ENCODE peak calls at places on chromosomes 7 and 10, in four cellular contexts. T is HepG2, N is tibial nerve, J is stomach. O is an unnamed sample.

GRCh38 chr7:55177068-55177530 is 158.3 kb downstream of the EGFR start:
- DNase-seq in T (no peak), J (no peak), N (no peak), O (no peak)

GRCh38 chr10:48470115-48470892 is 134.6 kb downstream of the ARHGAP22 start:
- DNase-seq in N (no peak), T (no peak), J (peak; percentile 18), O (no peak)

GRCh38 chr10:79347894-79348639 is 798 bp downstream of the PPIF start:
- DNase-seq in T (peak; percentile 45), N (peak; percentile 59), J (peak; percentile 77), O (peak; percentile 86)

GRCh38 chr7:116951366-116952292 is 1.7 kb upstream of the ST7 start:
- DNase-seq in J (no peak), T (peak; percentile 69), N (no peak), O (peak; percentile 8)

GRCh38 chr7:137743021-137743420 is 103.8 kb downstream of the DGKI start:
- DNase-seq in J (no peak), N (no peak), T (no peak), O (no peak)

GRCh38 chr7:74429153-74429747 is 24.5 kb upstream of the GTF2IRD1 start:
- DNase-seq in N (no peak), T (no peak), J (no peak), O (no peak)

GRCh38 chr10:122143238-122143841 is 127.8 kb upstream of the BTBD16 start:
- DNase-seq in T (no peak), J (no peak), N (no peak), O (no peak)

GRCh38 chr7:159036916-159037605 is 107.6 kb downstream of the VIPR2 start:
- DNase-seq in J (no peak), N (no peak), T (no peak), O (no peak)

GRCh38 chr7:2763607-2764006 is 75.6 kb downstream of the AMZ1 start:
- DNase-seq in N (no peak), J (no peak), T (no peak), O (no peak)

GRCh38 chr7:142927085-142927745 is 6.3 kb downstream of the TRPV5 start:
- DNase-seq in T (no peak), N (no peak), J (no peak), O (no peak)

GRCh38 chr7:3482147-3482921 is 181.3 kb downstream of the SDK1 start:
- DNase-seq in J (no peak), T (peak; percentile 55), N (no peak), O (peak; percentile 15)

GRCh38 chr7:137081694-137082093 is 213.2 kb downstream of the CHRM2 start:
- DNase-seq in T (no peak), N (no peak), J (peak; percentile 36), O (peak; percentile 37)

GRCh38 chr10:47372726-47373125 is 11.4 kb downstream of the ZNF488 start:
- DNase-seq in N (no peak), J (peak; percentile 14), T (no peak), O (no peak)

GRCh38 chr10:11425288-11425595 is 186.2 kb downstream of the USP6NL start:
- DNase-seq in N (no peak), T (no peak), J (no peak), O (no peak)

GRCh38 chr7:78134256-78134655 is 335.7 kb downstream of the PHTF2 start:
- DNase-seq in N (no peak), T (peak; percentile 3), J (no peak), O (no peak)

GRCh38 chr7:22989646-22990587 is 24.0 kb downstream of the HYCC1 start:
- DNase-seq in J (no peak), N (no peak), T (no peak), O (no peak)

GRCh38 chr7:150982348-150982747 is 4.2 kb upstream of the KCNH2 start:
- DNase-seq in T (no peak), J (no peak), N (peak; percentile 27), O (no peak)

GRCh38 chr7:142581341-142581740 is 167.9 kb upstream of the PRSS1 start:
- DNase-seq in T (no peak), J (no peak), N (no peak), O (no peak)

GRCh38 chr7:111212857-111213523 is 122.1 kb downstream of the LRRN3 start:
- DNase-seq in N (no peak), T (no peak), J (no peak), O (no peak)

GRCh38 chr7:51693258-51693657 is 376.6 kb upstream of the COBL start:
- DNase-seq in N (no peak), T (no peak), J (no peak), O (no peak)

GRCh38 chr7:144011458-144012230 is 11.5 kb downstream of the OR6B1 start:
- DNase-seq in J (no peak), T (peak; percentile 51), N (no peak), O (no peak)

GRCh38 chr10:35089641-35090161 is 440 bp downstream of the CUL2 start:
- DNase-seq in N (no peak), J (no peak), T (no peak), O (no peak)

GRCh38 chr7:41579961-41580935 is 122.6 kb downstream of the INHBA start:
- DNase-seq in N (no peak), T (no peak), J (no peak), O (no peak)

GRCh38 chr7:98250789-98251188 is 1.2 kb downstream of the TECPR1 start:
- DNase-seq in N (no peak), J (no peak), T (no peak), O (peak; percentile 25)

GRCh38 chr7:140003913-140004382 is 58.8 kb downstream of the PARP12 start:
- DNase-seq in N (no peak), T (peak; percentile 43), J (peak; percentile 43), O (peak; percentile 19)

GRCh38 chr10:71844084-71844483 is 7.0 kb downstream of the PSAP start:
- DNase-seq in N (no peak), J (no peak), T (no peak), O (no peak)
- H3K4me1 ChIP-seq in N (peaks cover 41% of the 10 kb centered on the region), J (peaks cover 100% of the 10 kb centered on the region), T (peaks cover 40% of the 10 kb centered on the region), O (peaks cover 65% of the 10 kb centered on the region)

GRCh38 chr7:135599471-135599870 is 41.8 kb downstream of the NUP205 start:
- DNase-seq in J (no peak), T (no peak), N (no peak), O (no peak)

GRCh38 chr7:135602304-135602703 is 44.6 kb downstream of the NUP205 start:
- DNase-seq in N (no peak), T (no peak), J (no peak), O (no peak)

GRCh38 chr7:135601182-135601581 is 43.5 kb downstream of the NUP205 start:
- DNase-seq in N (no peak), T (no peak), J (no peak), O (no peak)

GRCh38 chr7:135597926-135598305 is 40.2 kb downstream of the NUP205 start:
- DNase-seq in T (no peak), J (no peak), N (no peak), O (no peak)

GRCh38 chr7:135597181-135597925 is 39.6 kb downstream of the NUP205 start:
- DNase-seq in N (no peak), J (no peak), T (no peak), O (no peak)
- TF ChIP-seq EP300 in N (no peak), J (no peak), T (no peak), O (no peak)

GRCh38 chr10:124418726-124419501 is at the start of gene OAT:
- DNase-seq in N (peak; percentile 96), J (peak; percentile 97), T (peak; percentile 93), O (peak; percentile 98)
- TF ChIP-seq CTCF in N (peak; percentile 46), J (no peak), T (peak; percentile 48), O (peak; percentile 17)

GRCh38 chr10:86840498-86840897 is 84.1 kb downstream of the BMPR1A start:
- DNase-seq in J (no peak), T (no peak), N (no peak), O (no peak)

GRCh38 chr10:86830043-86830591 is 73.7 kb downstream of the BMPR1A start:
- DNase-seq in N (no peak), T (no peak), J (no peak), O (no peak)

GRCh38 chr10:86837663-86838062 is 81.2 kb downstream of the BMPR1A start:
- DNase-seq in J (no peak), N (no peak), T (no peak), O (no peak)

GRCh38 chr10:86836044-86836443 is 79.6 kb downstream of the BMPR1A start:
- DNase-seq in N (no peak), T (no peak), J (no peak), O (no peak)
- H3K4me1 ChIP-seq in N (peaks cover 6% of the 10 kb centered on the region), T (no peaks in the 10 kb centered on the region), J (peaks cover 37% of the 10 kb centered on the region), O (no peaks in the 10 kb centered on the region)

GRCh38 chr7:82602066-82602465 is 158.5 kb upstream of the CACNA2D1 start:
- DNase-seq in N (no peak), J (no peak), T (no peak), O (no peak)

GRCh38 chr7:82605247-82605864 is 161.8 kb upstream of the CACNA2D1 start:
- DNase-seq in J (no peak), T (peak; percentile 6), N (no peak), O (no peak)

GRCh38 chr7:82599910-82600309 is 156.3 kb upstream of the CACNA2D1 start:
- DNase-seq in T (no peak), J (no peak), N (no peak), O (no peak)

GRCh38 chr7:82598958-82599357 is 155.4 kb upstream of the CACNA2D1 start:
- DNase-seq in J (no peak), N (no peak), T (no peak), O (no peak)

GRCh38 chr7:82600601-82601000 is 157.0 kb upstream of the CACNA2D1 start:
- DNase-seq in J (no peak), T (no peak), N (no peak), O (no peak)
- TF ChIP-seq EP300 in J (no peak), T (no peak), N (no peak), O (no peak)

GRCh38 chr10:1227505-1228402 is 171.6 kb downstream of the WDR37 start:
- DNase-seq in J (no peak), T (no peak), N (no peak), O (no peak)
- TF ChIP-seq CTCF in J (no peak), T (no peak), N (no peak), O (no peak)

GRCh38 chr7:69753981-69754380 is 155.7 kb downstream of the AUTS2 start:
- DNase-seq in N (no peak), J (no peak), T (no peak), O (no peak)
- H3K4me1 ChIP-seq in N (peaks cover 12% of the 10 kb centered on the region), J (peaks cover 14% of the 10 kb centered on the region), T (no peaks in the 10 kb centered on the region), O (peaks cover 9% of the 10 kb centered on the region)

GRCh38 chr10:114017873-114018272 is 25.8 kb upstream of the ADRB1 start:
- DNase-seq in N (no peak), J (no peak), T (no peak), O (no peak)
- TF ChIP-seq EP300 in N (no peak), J (no peak), T (no peak), O (no peak)

O was measured in transverse colon.